ENCODE peak calls at places on chromosomes 11 and 22, in five cellular contexts. One of them, this sample, is unnamed.

GRCh38 chr22:38347181-38347943 is 30.1 kb upstream of the CSNK1E start:
- DNase-seq in anterior cingulate cortex: no peak
- DNase-seq in NCI-H1417 treated with DMSO at 0.1 percent for 48 hours: no peak
- DNase-seq in AG20443: no peak
- DNase-seq in T-cell: no peak
- DNase-seq in this sample: peak

GRCh38 chr11:113305440-113306336 is 8.7 kb upstream of the TTC12 start:
- DNase-seq in anterior cingulate cortex: peak
- DNase-seq in NCI-H1417 treated with DMSO at 0.1 percent for 48 hours: no peak
- DNase-seq in AG20443: peak
- DNase-seq in T-cell: peak
- DNase-seq in this sample: peak

GRCh38 chr11:78078218-78079167 is 1.2 kb downstream of the NDUFC2 start:
- DNase-seq in anterior cingulate cortex: no peak
- DNase-seq in NCI-H1417 treated with DMSO at 0.1 percent for 48 hours: no peak
- DNase-seq in AG20443: no peak
- DNase-seq in T-cell: no peak
- DNase-seq in this sample: no peak

GRCh38 chr11:130561441-130561881 is 113.0 kb downstream of the ADAMTS15 start:
- DNase-seq in anterior cingulate cortex: no peak
- DNase-seq in NCI-H1417 treated with DMSO at 0.1 percent for 48 hours: no peak
- DNase-seq in AG20443: no peak
- DNase-seq in T-cell: no peak
- DNase-seq in this sample: no peak

GRCh38 chr11:74870485-74870884 is 78.4 kb downstream of the XRRA1 start:
- DNase-seq in anterior cingulate cortex: no peak
- DNase-seq in NCI-H1417 treated with DMSO at 0.1 percent for 48 hours: no peak
- DNase-seq in AG20443: no peak
- DNase-seq in T-cell: no peak
- DNase-seq in this sample: peak

GRCh38 chr22:34973016-34973415 is 92.9 kb upstream of the ISX start:
- DNase-seq in anterior cingulate cortex: no peak
- DNase-seq in NCI-H1417 treated with DMSO at 0.1 percent for 48 hours: no peak
- DNase-seq in AG20443: peak
- DNase-seq in T-cell: no peak
- DNase-seq in this sample: no peak

GRCh38 chr11:116861539-116861938 is 24.1 kb upstream of the APOA1 start:
- DNase-seq in anterior cingulate cortex: no peak
- DNase-seq in NCI-H1417 treated with DMSO at 0.1 percent for 48 hours: no peak
- DNase-seq in AG20443: peak
- DNase-seq in T-cell: no peak
- DNase-seq in this sample: no peak

GRCh38 chr11:47616726-47617416 is 22.7 kb upstream of the C1QTNF4 start:
- DNase-seq in anterior cingulate cortex: peak
- DNase-seq in NCI-H1417 treated with DMSO at 0.1 percent for 48 hours: no peak
- DNase-seq in AG20443: peak
- DNase-seq in T-cell: no peak
- DNase-seq in this sample: peak

GRCh38 chr11:76510060-76511047 is 65.5 kb downstream of the EMSY start:
- DNase-seq in anterior cingulate cortex: no peak
- DNase-seq in NCI-H1417 treated with DMSO at 0.1 percent for 48 hours: no peak
- DNase-seq in AG20443: peak
- DNase-seq in T-cell: no peak
- DNase-seq in this sample: no peak

GRCh38 chr11:34651551-34651950 is 30.7 kb downstream of the EHF start:
- DNase-seq in anterior cingulate cortex: no peak
- DNase-seq in NCI-H1417 treated with DMSO at 0.1 percent for 48 hours: no peak
- DNase-seq in AG20443: no peak
- DNase-seq in T-cell: no peak
- DNase-seq in this sample: no peak

This sample was measured in WERI-Rb-1.